ENCODE peak calls at places on chromosomes 5 and 9, in five cellular contexts. One of them, this sample, is unnamed.

GRCh38 chr5:154972476-154973080 is 31.7 kb downstream of the MRPL22 start:
- DNase-seq in AG09309: no peak
- DNase-seq in body of pancreas: no peak
- DNase-seq in fibroblast of pulmonary artery: peak
- DNase-seq in heart left ventricle: peak
- DNase-seq in this sample: no peak

GRCh38 chr5:42168091-42168670 is 243.1 kb downstream of the FBXO4 start:
- DNase-seq in AG09309: no peak
- DNase-seq in body of pancreas: no peak
- DNase-seq in fibroblast of pulmonary artery: no peak
- DNase-seq in heart left ventricle: no peak
- DNase-seq in this sample: no peak

GRCh38 chr9:127128341-127129072 is 6.1 kb upstream of the ANGPTL2 start:
- DNase-seq in AG09309: no peak
- DNase-seq in body of pancreas: no peak
- DNase-seq in fibroblast of pulmonary artery: no peak
- DNase-seq in heart left ventricle: peak
- DNase-seq in this sample: no peak

GRCh38 chr9:108241384-108241783 is 614.4 kb downstream of the ACTL7B start:
- DNase-seq in AG09309: no peak
- DNase-seq in body of pancreas: no peak
- DNase-seq in fibroblast of pulmonary artery: peak
- DNase-seq in heart left ventricle: no peak
- DNase-seq in this sample: no peak

GRCh38 chr5:81965510-81965909 is 6.3 kb upstream of the ATG10 start:
- DNase-seq in AG09309: no peak
- DNase-seq in body of pancreas: no peak
- DNase-seq in fibroblast of pulmonary artery: peak
- DNase-seq in heart left ventricle: no peak
- DNase-seq in this sample: no peak

GRCh38 chr9:1154739-1155138 is 104.6 kb downstream of the DMRT2 start:
- DNase-seq in AG09309: no peak
- DNase-seq in body of pancreas: no peak
- DNase-seq in fibroblast of pulmonary artery: no peak
- DNase-seq in heart left ventricle: no peak
- DNase-seq in this sample: no peak

GRCh38 chr5:112628219-112628618 is 109.5 kb upstream of the APC start:
- DNase-seq in AG09309: no peak
- DNase-seq in body of pancreas: no peak
- DNase-seq in fibroblast of pulmonary artery: no peak
- DNase-seq in heart left ventricle: no peak
- DNase-seq in this sample: no peak

GRCh38 chr5:40273936-40274335 is 405.8 kb upstream of the PTGER4 start:
- DNase-seq in AG09309: no peak
- DNase-seq in body of pancreas: no peak
- DNase-seq in fibroblast of pulmonary artery: no peak
- DNase-seq in heart left ventricle: no peak
- DNase-seq in this sample: no peak

GRCh38 chr5:3197699-3198098 is 397.9 kb upstream of the IRX1 start:
- DNase-seq in AG09309: no peak
- DNase-seq in body of pancreas: no peak
- DNase-seq in fibroblast of pulmonary artery: no peak
- DNase-seq in heart left ventricle: no peak
- DNase-seq in this sample: no peak

GRCh38 chr5:33715646-33716045 is 176.1 kb downstream of the ADAMTS12 start:
- DNase-seq in AG09309: no peak
- DNase-seq in body of pancreas: no peak
- DNase-seq in fibroblast of pulmonary artery: no peak
- DNase-seq in heart left ventricle: no peak
- DNase-seq in this sample: no peak

GRCh38 chr5:180910182-180910581 is 11.2 kb downstream of the BTNL8 start:
- DNase-seq in AG09309: no peak
- DNase-seq in body of pancreas: no peak
- DNase-seq in fibroblast of pulmonary artery: no peak
- DNase-seq in heart left ventricle: no peak
- DNase-seq in this sample: no peak

GRCh38 chr9:130895481-130896232 is 955 bp downstream of the QRFP start:
- DNase-seq in AG09309: no peak
- DNase-seq in body of pancreas: no peak
- DNase-seq in fibroblast of pulmonary artery: no peak
- DNase-seq in heart left ventricle: no peak
- DNase-seq in this sample: no peak

GRCh38 chr9:76185432-76185831 is 208.8 kb downstream of the RFK start:
- DNase-seq in AG09309: no peak
- DNase-seq in body of pancreas: no peak
- DNase-seq in fibroblast of pulmonary artery: no peak
- DNase-seq in heart left ventricle: no peak
- DNase-seq in this sample: no peak

GRCh38 chr9:35028341-35028740 is 38.8 kb downstream of the DNAJB5 start:
- DNase-seq in AG09309: no peak
- DNase-seq in body of pancreas: no peak
- DNase-seq in fibroblast of pulmonary artery: no peak
- DNase-seq in heart left ventricle: no peak
- DNase-seq in this sample: no peak

GRCh38 chr5:31824886-31825774 is 186.2 kb downstream of the PDZD2 start:
- DNase-seq in AG09309: peak
- DNase-seq in body of pancreas: peak
- DNase-seq in fibroblast of pulmonary artery: peak
- DNase-seq in heart left ventricle: no peak
- DNase-seq in this sample: no peak

GRCh38 chr9:115006660-115007059 is 76.3 kb upstream of the TNFSF8 start:
- DNase-seq in AG09309: peak
- DNase-seq in body of pancreas: no peak
- DNase-seq in fibroblast of pulmonary artery: peak
- DNase-seq in heart left ventricle: no peak
- DNase-seq in this sample: no peak

GRCh38 chr5:74251106-74252032 is 389.2 kb downstream of the ENC1 start:
- DNase-seq in AG09309: peak
- DNase-seq in body of pancreas: no peak
- DNase-seq in fibroblast of pulmonary artery: peak
- DNase-seq in heart left ventricle: peak
- DNase-seq in this sample: no peak

GRCh38 chr5:158599132-158599531 is 500.6 kb downstream of the EBF1 start:
- DNase-seq in AG09309: no peak
- DNase-seq in body of pancreas: no peak
- DNase-seq in fibroblast of pulmonary artery: peak
- DNase-seq in heart left ventricle: no peak
- DNase-seq in this sample: no peak

GRCh38 chr5:100791376-100791775 is 111.7 kb downstream of the ST8SIA4 start:
- DNase-seq in AG09309: no peak
- DNase-seq in body of pancreas: no peak
- DNase-seq in fibroblast of pulmonary artery: no peak
- DNase-seq in heart left ventricle: no peak
- DNase-seq in this sample: no peak

GRCh38 chr5:179432547-179432946 is 87.3 kb upstream of the ADAMTS2 start:
- DNase-seq in AG09309: no peak
- DNase-seq in body of pancreas: no peak
- DNase-seq in fibroblast of pulmonary artery: no peak
- DNase-seq in heart left ventricle: no peak
- DNase-seq in this sample: no peak

GRCh38 chr9:114280636-114281315 is 42.1 kb upstream of the ORM1 start:
- DNase-seq in AG09309: no peak
- DNase-seq in body of pancreas: no peak
- DNase-seq in fibroblast of pulmonary artery: no peak
- DNase-seq in heart left ventricle: peak
- DNase-seq in this sample: no peak

GRCh38 chr5:17398439-17398838 is 99.6 kb upstream of the TAF11L2 start:
- DNase-seq in AG09309: peak
- DNase-seq in body of pancreas: no peak
- DNase-seq in fibroblast of pulmonary artery: peak
- DNase-seq in heart left ventricle: no peak
- DNase-seq in this sample: no peak

GRCh38 chr5:103598997-103599556 is 36.5 kb upstream of the NUDT12 start:
- DNase-seq in AG09309: peak
- DNase-seq in body of pancreas: no peak
- DNase-seq in fibroblast of pulmonary artery: no peak
- DNase-seq in heart left ventricle: no peak
- DNase-seq in this sample: no peak

GRCh38 chr9:31597977-31598376 is 786.5 kb upstream of the ACO1 start:
- DNase-seq in AG09309: no peak
- DNase-seq in body of pancreas: no peak
- DNase-seq in fibroblast of pulmonary artery: no peak
- DNase-seq in heart left ventricle: no peak
- DNase-seq in this sample: no peak

GRCh38 chr9:126618590-126619335 is 5.0 kb downstream of the LMX1B start:
- DNase-seq in AG09309: no peak
- DNase-seq in body of pancreas: no peak
- DNase-seq in fibroblast of pulmonary artery: no peak
- DNase-seq in heart left ventricle: peak
- DNase-seq in this sample: no peak

GRCh38 chr5:56601641-56602071 is 213.7 kb upstream of the MAP3K1 start:
- DNase-seq in AG09309: no peak
- DNase-seq in body of pancreas: no peak
- DNase-seq in fibroblast of pulmonary artery: no peak
- DNase-seq in heart left ventricle: no peak
- DNase-seq in this sample: no peak

GRCh38 chr9:19885608-19886007 is 96.8 kb upstream of the SLC24A2 start:
- DNase-seq in AG09309: no peak
- DNase-seq in body of pancreas: no peak
- DNase-seq in fibroblast of pulmonary artery: no peak
- DNase-seq in heart left ventricle: no peak
- DNase-seq in this sample: no peak

GRCh38 chr9:34047864-34048729 is 590 bp downstream of the UBAP2 start:
- DNase-seq in AG09309: no peak
- DNase-seq in body of pancreas: peak
- DNase-seq in fibroblast of pulmonary artery: no peak
- DNase-seq in heart left ventricle: peak
- DNase-seq in this sample: peak

GRCh38 chr9:75824816-75825568 is 65.5 kb upstream of the PCSK5 start:
- DNase-seq in AG09309: no peak
- DNase-seq in body of pancreas: no peak
- DNase-seq in fibroblast of pulmonary artery: no peak
- DNase-seq in heart left ventricle: no peak
- DNase-seq in this sample: no peak

GRCh38 chr9:30574355-30575151 is 1809.9 kb upstream of the ACO1 start:
- DNase-seq in AG09309: no peak
- DNase-seq in body of pancreas: peak
- DNase-seq in fibroblast of pulmonary artery: no peak
- DNase-seq in heart left ventricle: no peak
- DNase-seq in this sample: no peak

GRCh38 chr5:59264013-59264412 is 629.5 kb downstream of the PDE4D start:
- DNase-seq in AG09309: no peak
- DNase-seq in body of pancreas: no peak
- DNase-seq in fibroblast of pulmonary artery: no peak
- DNase-seq in heart left ventricle: no peak
- DNase-seq in this sample: no peak
- H3K4me3 ChIP-seq in AG09309: no peak
- H3K4me3 ChIP-seq in body of pancreas: no peak
- H3K4me3 ChIP-seq in fibroblast of pulmonary artery: no peak
- H3K4me3 ChIP-seq in heart left ventricle: no peak
- H3K4me3 ChIP-seq in this sample: no peak

GRCh38 chr9:106862115-106862945 is 636 bp upstream of the ZNF462 start:
- DNase-seq in AG09309: no peak
- DNase-seq in body of pancreas: no peak
- DNase-seq in fibroblast of pulmonary artery: peak
- DNase-seq in heart left ventricle: peak
- DNase-seq in this sample: no peak
- TF ChIP-seq CTCF in AG09309: no peak
- TF ChIP-seq CTCF in body of pancreas: peak
- TF ChIP-seq CTCF in fibroblast of pulmonary artery: peak
- TF ChIP-seq CTCF in heart left ventricle: peak
- TF ChIP-seq CTCF in this sample: peak

GRCh38 chr9:88782931-88783451 is 208.3 kb upstream of the S1PR3 start:
- DNase-seq in AG09309: no peak
- DNase-seq in body of pancreas: no peak
- DNase-seq in fibroblast of pulmonary artery: no peak
- DNase-seq in heart left ventricle: no peak
- DNase-seq in this sample: no peak
- H3K4me3 ChIP-seq in AG09309: no peak
- H3K4me3 ChIP-seq in body of pancreas: no peak
- H3K4me3 ChIP-seq in fibroblast of pulmonary artery: no peak
- H3K4me3 ChIP-seq in heart left ventricle: no peak
- H3K4me3 ChIP-seq in this sample: no peak

DNA sequence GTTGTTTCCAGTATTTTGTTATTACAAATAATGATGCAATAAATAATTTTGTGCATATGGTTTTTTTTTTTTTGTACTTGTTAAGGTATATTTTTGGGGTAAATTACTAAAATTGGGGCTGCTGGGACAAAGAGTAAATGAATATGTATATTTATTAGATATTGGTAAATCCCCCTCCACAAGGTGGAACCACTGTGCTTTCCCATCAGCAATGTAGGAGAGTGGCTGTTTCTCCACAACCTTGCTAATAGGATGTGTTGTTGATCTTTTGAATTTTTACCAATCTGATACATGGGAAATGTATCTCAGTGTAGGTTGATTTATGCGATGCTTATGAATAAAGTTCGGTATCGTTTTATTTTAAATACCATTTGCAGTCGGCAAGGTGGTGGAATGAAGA is 118.1 kb downstream of the TRPM3 start:
- DNase-seq in AG09309: no peak
- DNase-seq in body of pancreas: no peak
- DNase-seq in fibroblast of pulmonary artery: no peak
- DNase-seq in heart left ventricle: no peak
- DNase-seq in this sample: no peak
- TF ChIP-seq CTCF in AG09309: no peak
- TF ChIP-seq CTCF in body of pancreas: no peak
- TF ChIP-seq CTCF in fibroblast of pulmonary artery: no peak
- TF ChIP-seq CTCF in heart left ventricle: no peak
- TF ChIP-seq CTCF in this sample: no peak

GRCh38 chr9:14066815-14067214 is 247.1 kb downstream of the NFIB start:
- DNase-seq in AG09309: no peak
- DNase-seq in body of pancreas: no peak
- DNase-seq in fibroblast of pulmonary artery: no peak
- DNase-seq in heart left ventricle: no peak
- DNase-seq in this sample: no peak
- H3K4me3 ChIP-seq in AG09309: no peak
- H3K4me3 ChIP-seq in body of pancreas: no peak
- H3K4me3 ChIP-seq in fibroblast of pulmonary artery: no peak
- H3K4me3 ChIP-seq in heart left ventricle: no peak
- H3K4me3 ChIP-seq in this sample: no peak

DNA sequence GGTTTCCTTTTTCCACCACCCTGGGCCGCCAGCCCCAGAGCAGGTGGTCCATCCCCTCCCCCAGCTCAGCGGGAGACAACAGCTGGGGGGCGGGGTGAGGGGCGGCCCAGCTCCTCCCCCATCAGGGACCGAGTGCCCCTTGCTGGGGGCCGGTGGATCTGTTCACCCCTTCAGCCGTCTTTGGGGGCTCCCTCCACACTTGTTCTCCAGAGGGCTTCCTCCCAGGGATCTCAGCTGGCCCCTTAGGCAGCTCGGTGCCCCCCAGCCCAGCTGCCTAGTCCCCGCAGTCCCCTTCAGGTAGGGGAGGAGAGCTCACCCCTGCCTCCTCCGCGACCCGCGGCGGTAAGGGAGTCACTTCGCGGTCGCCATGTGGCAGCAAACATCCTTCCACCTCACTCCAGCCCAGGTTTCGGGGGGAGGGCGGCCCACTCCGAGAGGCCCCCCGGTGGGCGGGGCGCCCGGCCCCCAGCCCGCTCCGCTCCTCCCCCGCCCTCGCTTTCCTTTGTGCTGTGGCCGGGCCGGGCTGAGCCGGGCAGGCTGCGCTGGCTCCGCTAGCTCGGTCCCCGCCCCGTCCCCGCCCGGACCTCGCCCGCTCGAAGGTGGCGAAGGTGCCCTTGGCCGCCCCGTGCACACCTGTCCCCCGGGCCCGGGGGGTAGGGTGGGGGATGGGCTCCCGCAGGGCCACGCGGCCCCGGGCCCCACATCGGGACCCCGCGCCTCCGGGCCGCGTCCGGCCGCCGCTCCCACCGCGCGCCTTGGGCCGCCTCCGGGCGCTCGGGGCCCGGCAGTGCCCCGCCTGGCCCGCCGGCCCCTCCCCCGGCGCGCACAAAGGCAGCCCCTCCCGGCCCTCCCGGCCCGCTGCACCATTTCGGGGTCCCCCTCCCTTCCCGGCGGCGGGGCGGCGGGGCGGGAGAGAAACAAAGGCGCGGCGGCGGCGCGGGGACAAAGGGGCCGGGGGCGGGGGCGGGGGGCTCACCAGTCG is 683 bp downstream of the DBN1 start:
- DNase-seq in AG09309: no peak
- DNase-seq in body of pancreas: peak
- DNase-seq in fibroblast of pulmonary artery: no peak
- DNase-seq in heart left ventricle: no peak
- DNase-seq in this sample: no peak
- TF ChIP-seq CTCF in AG09309: no peak
- TF ChIP-seq CTCF in body of pancreas: no peak
- TF ChIP-seq CTCF in fibroblast of pulmonary artery: no peak
- TF ChIP-seq CTCF in heart left ventricle: no peak
- TF ChIP-seq CTCF in this sample: no peak

This sample was measured in GM12864.